ENCODE peak calls at places on chromosomes 11 and 22, in six cellular contexts. N is activated CD8-positive, alpha-beta T cell treated with anti-CD3 and anti-CD28 coated beads, Interleukin-2, amount 10 ng/mL, durations not matched to agents 7 days and 5 days; G is HCT116; Y is GM12891; E is stimulated activated CD4-positive, alpha-beta T cell treated with anti-CD3 and anti-CD28 coated beads, Interleukin-15, amount 100 ng/mL, for 1 hour; M is CD4-positive, alpha-beta T cell. F is an unnamed sample.

GRCh38 chr11:134390706-134391105 is 21.3 kb downstream of the B3GAT1 start:
- DNase-seq in N (no peak), G (no peak), Y (no peak), E (no peak), M (no peak), F (no peak)

GRCh38 chr11:62545437-62546243 is 966 bp downstream of the AHNAK start:
- DNase-seq in N (peak; percentile 47), G (peak; percentile 75), Y (no peak), E (peak; percentile 50), M (peak; percentile 76), F (peak; percentile 87)

GRCh38 chr11:77201370-77201769 is 73.3 kb downstream of the MYO7A start:
- DNase-seq in N (no peak), G (no peak), Y (no peak), E (no peak), M (no peak), F (no peak)

GRCh38 chr22:43526951-43527350 is 115.1 kb downstream of the MPPED1 start:
- DNase-seq in N (no peak), G (no peak), Y (no peak), E (no peak), M (no peak), F (no peak)

GRCh38 chr11:111520565-111520964 is 6.0 kb downstream of the HOATZ start:
- DNase-seq in N (no peak), G (no peak), Y (no peak), E (no peak), M (no peak), F (no peak)

GRCh38 chr11:82980292-82980691 is 78.8 kb downstream of the DDIAS start:
- DNase-seq in N (no peak), G (peak; percentile 13), Y (no peak), E (no peak), M (no peak), F (peak; percentile 50)

GRCh38 chr11:437228-437870 is 4.5 kb downstream of the ANO9 start:
- DNase-seq in N (no peak), G (no peak), Y (no peak), E (no peak), M (no peak), F (no peak)

GRCh38 chr22:31075961-31076360 is 5.2 kb upstream of the SMTN start:
- DNase-seq in N (no peak), G (no peak), Y (no peak), E (no peak), M (no peak), F (no peak)

GRCh38 chr22:36701941-36702640 is 1.5 kb downstream of the CACNG2 start:
- DNase-seq in N (no peak), G (no peak), Y (no peak), E (no peak), M (no peak), F (no peak)

F was measured in foreskin melanocyte.